ENCODE peak calls at places on chromosomes 3 and 15, in nine cellular contexts. D, M, S, B, R, J, G, N and E are unnamed samples.

GRCh38 chr3:41274944-41275668 is 75.8 kb downstream of the CTNNB1 start:
- DNase-seq in D (no peak), M (no peak), S (peak), B (no peak), R (no peak), J (peak), G (no peak), N (no peak), E (no peak)

GRCh38 chr3:73848173-73848751 is 223.5 kb upstream of the PDZRN3 start:
- DNase-seq in D (no peak), M (no peak), S (no peak), B (no peak), R (no peak), J (peak), G (no peak), N (no peak), E (peak)

GRCh38 chr3:143157957-143158548 is 38.5 kb downstream of the CHST2 start:
- DNase-seq in D (no peak), M (no peak), S (no peak), B (no peak), R (no peak), J (no peak), G (no peak), N (no peak), E (no peak)

GRCh38 chr3:46655271-46655670 is 38.2 kb downstream of the ALS2CL start:
- DNase-seq in D (no peak), M (no peak), S (no peak), B (no peak), R (no peak), J (no peak), G (no peak), N (no peak), E (no peak)

GRCh38 chr15:34366271-34367043 is 539 bp downstream of the LPCAT4 start:
- DNase-seq in D (peak), M (peak), S (peak), B (peak), R (peak), J (peak), G (no peak), N (peak), E (peak)

GRCh38 chr15:45134682-45135604 is 5.1 kb downstream of the DUOX1 start:
- DNase-seq in D (no peak), M (no peak), S (no peak), B (no peak), R (no peak), J (no peak), G (no peak), N (no peak), E (no peak)

GRCh38 chr15:95278532-95279265 is 1047.3 kb downstream of the MCTP2 start:
- DNase-seq in D (no peak), M (no peak), S (no peak), B (no peak), R (no peak), J (peak), G (no peak), N (no peak), E (no peak)

GRCh38 chr3:29668728-29669127 is 387.9 kb downstream of the RBMS3 start:
- DNase-seq in D (no peak), M (no peak), S (no peak), B (no peak), R (no peak), J (no peak), G (no peak), N (no peak), E (no peak)

GRCh38 chr15:68510558-68510957 is 68.2 kb upstream of the CORO2B start:
- DNase-seq in D (no peak), M (no peak), S (no peak), B (no peak), R (no peak), J (no peak), G (no peak), N (no peak), E (no peak)

GRCh38 chr15:58179741-58180381 is 41.7 kb downstream of the AQP9 start:
- DNase-seq in D (no peak), M (no peak), S (no peak), B (no peak), R (no peak), J (peak), G (no peak), N (no peak), E (peak)

GRCh38 chr3:185825639-185826481 is 1.0 kb upstream of the IGF2BP2 start:
- DNase-seq in D (peak), M (peak), S (peak), B (no peak), R (no peak), J (peak), G (no peak), N (peak), E (peak)

GRCh38 chr3:114451561-114452018 is 157.8 kb downstream of the TIGIT start:
- DNase-seq in D (peak), M (no peak), S (no peak), B (no peak), R (peak), J (peak), G (no peak), N (no peak), E (no peak)

GRCh38 chr15:44207643-44208042 is 12.6 kb upstream of the FRMD5 start:
- DNase-seq in D (no peak), M (no peak), S (peak), B (no peak), R (no peak), J (peak), G (peak), N (no peak), E (peak)

GRCh38 chr3:184154909-184155643 is at the start of gene DVL3:
- DNase-seq in D (peak), M (peak), S (no peak), B (peak), R (peak), J (peak), G (no peak), N (peak), E (peak)

GRCh38 chr3:126104028-126104635 is 20.2 kb upstream of the SLC41A3 start:
- DNase-seq in D (no peak), M (no peak), S (no peak), B (no peak), R (no peak), J (no peak), G (no peak), N (no peak), E (no peak)

GRCh38 chr15:66803182-66803729 is 101.2 kb downstream of the SMAD6 start:
- DNase-seq in D (peak), M (peak), S (peak), B (peak), R (peak), J (peak), G (peak), N (peak), E (peak)

GRCh38 chr15:101579766-101580165 is 72.4 kb downstream of the TM2D3 start:
- DNase-seq in D (no peak), M (no peak), S (peak), B (no peak), R (no peak), J (peak), G (no peak), N (no peak), E (peak)

GRCh38 chr3:116288480-116288879 is 156.8 kb downstream of the LSAMP start:
- DNase-seq in D (no peak), M (no peak), S (no peak), B (no peak), R (no peak), J (peak), G (no peak), N (no peak), E (no peak)

GRCh38 chr15:29822100-29822684 is at the start of gene TJP1:
- DNase-seq in D (peak), M (peak), S (peak), B (no peak), R (peak), J (peak), G (peak), N (peak), E (peak)

GRCh38 chr3:93907132-93907531 is 66.6 kb downstream of the PROS1 start:
- DNase-seq in D (no peak), M (no peak), S (no peak), B (no peak), R (no peak), J (no peak), G (no peak), N (no peak), E (no peak)

GRCh38 chr3:57004154-57004730 is 56.2 kb upstream of the SPATA12 start:
- DNase-seq in D (no peak), M (no peak), S (no peak), B (no peak), R (no peak), J (no peak), G (no peak), N (no peak), E (no peak)

GRCh38 chr3:72376917-72377710 is 471.1 kb downstream of the SHQ1 start:
- DNase-seq in D (no peak), M (no peak), S (no peak), B (no peak), R (no peak), J (no peak), G (no peak), N (no peak), E (no peak)

GRCh38 chr3:39401983-39402382 is 4.5 kb upstream of the RPSA start:
- DNase-seq in D (no peak), M (no peak), S (no peak), B (no peak), R (no peak), J (peak), G (no peak), N (no peak), E (no peak)

GRCh38 chr3:155912574-155913190 is 42.2 kb downstream of the GMPS start:
- DNase-seq in D (no peak), M (no peak), S (no peak), B (no peak), R (no peak), J (peak), G (no peak), N (no peak), E (no peak)

GRCh38 chr3:183490653-183491052 is 62.2 kb upstream of the MCF2L2 start:
- DNase-seq in D (no peak), M (peak), S (peak), B (no peak), R (no peak), J (no peak), G (no peak), N (no peak), E (peak)

GRCh38 chr3:147538034-147538433 is 128.9 kb downstream of the ZIC1 start:
- DNase-seq in D (no peak), M (no peak), S (no peak), B (no peak), R (no peak), J (no peak), G (no peak), N (no peak), E (no peak)

GRCh38 chr15:62365795-62366442 is 200.8 kb upstream of the C2CD4B start:
- DNase-seq in D (no peak), M (no peak), S (no peak), B (no peak), R (no peak), J (no peak), G (no peak), N (no peak), E (no peak)

GRCh38 chr3:34106879-34107278 is 308.4 kb downstream of the PDCD6IP start:
- DNase-seq in D (no peak), M (peak), S (no peak), B (peak), R (no peak), J (no peak), G (no peak), N (no peak), E (no peak)

GRCh38 chr3:10492351-10493201 is 12.8 kb downstream of the ATP2B2 start:
- DNase-seq in D (no peak), M (no peak), S (no peak), B (no peak), R (no peak), J (no peak), G (no peak), N (peak), E (no peak)

GRCh38 chr3:132164469-132165092 is 129.8 kb upstream of the CPNE4 start:
- DNase-seq in D (no peak), M (no peak), S (peak), B (no peak), R (no peak), J (peak), G (peak), N (no peak), E (no peak)

GRCh38 chr3:162041622-162042021 is 545.0 kb downstream of the OTOL1 start:
- DNase-seq in D (no peak), M (no peak), S (no peak), B (no peak), R (no peak), J (no peak), G (no peak), N (no peak), E (no peak)

GRCh38 chr3:171874879-171875278 is 31.7 kb downstream of the TMEM212 start:
- DNase-seq in D (no peak), M (no peak), S (no peak), B (no peak), R (no peak), J (no peak), G (no peak), N (no peak), E (no peak)

GRCh38 chr15:71596672-71597071 is 213.7 kb upstream of the NR2E3 start:
- DNase-seq in D (peak), M (no peak), S (no peak), B (no peak), R (peak), J (peak), G (no peak), N (peak), E (no peak)

DNA sequence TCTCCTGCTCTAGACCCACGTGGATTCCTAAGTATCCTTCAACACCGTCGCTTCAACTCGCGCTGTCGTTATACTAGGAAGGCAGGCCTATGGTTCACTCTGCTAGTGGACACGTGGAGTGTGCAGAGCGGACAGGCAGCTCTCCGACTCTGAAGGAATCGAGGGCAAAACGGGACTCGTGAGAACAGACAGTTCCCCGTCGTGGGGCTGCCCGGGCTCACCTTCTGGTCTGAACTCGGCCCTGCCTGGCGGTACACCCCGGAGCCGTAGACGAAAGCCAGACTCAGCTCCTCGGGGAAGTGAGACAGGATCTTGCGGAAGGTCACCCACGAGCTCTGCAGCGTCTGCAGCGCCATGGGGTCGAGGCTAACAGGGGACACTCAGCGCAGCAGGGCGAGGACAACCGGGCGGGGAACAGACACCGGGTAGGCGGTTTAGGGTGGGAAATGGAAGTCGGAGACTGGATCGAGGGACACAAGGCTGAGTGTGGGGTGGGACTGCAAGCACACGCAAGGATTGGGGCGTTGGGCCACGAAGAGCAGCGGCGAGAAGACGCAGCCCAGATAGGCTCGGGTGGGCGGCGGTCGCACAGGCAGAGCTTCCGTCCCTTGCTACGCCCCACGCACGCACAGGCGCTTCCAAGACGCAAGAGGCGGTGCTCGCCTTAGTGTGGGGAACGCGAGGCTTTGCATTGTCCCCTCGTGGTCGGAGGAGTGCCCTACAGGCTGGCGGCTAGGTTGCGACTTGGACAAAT is at the start of gene TAMM41:
- DNase-seq in D (peak), M (peak), S (peak), B (peak), R (peak), J (peak), G (peak), N (peak), E (peak)
- H3K27ac ChIP-seq in D (peak), M (peak), S (peak), B (peak), R (peak), J (peak), G (peak), N (peak), E (peak)

DNA sequence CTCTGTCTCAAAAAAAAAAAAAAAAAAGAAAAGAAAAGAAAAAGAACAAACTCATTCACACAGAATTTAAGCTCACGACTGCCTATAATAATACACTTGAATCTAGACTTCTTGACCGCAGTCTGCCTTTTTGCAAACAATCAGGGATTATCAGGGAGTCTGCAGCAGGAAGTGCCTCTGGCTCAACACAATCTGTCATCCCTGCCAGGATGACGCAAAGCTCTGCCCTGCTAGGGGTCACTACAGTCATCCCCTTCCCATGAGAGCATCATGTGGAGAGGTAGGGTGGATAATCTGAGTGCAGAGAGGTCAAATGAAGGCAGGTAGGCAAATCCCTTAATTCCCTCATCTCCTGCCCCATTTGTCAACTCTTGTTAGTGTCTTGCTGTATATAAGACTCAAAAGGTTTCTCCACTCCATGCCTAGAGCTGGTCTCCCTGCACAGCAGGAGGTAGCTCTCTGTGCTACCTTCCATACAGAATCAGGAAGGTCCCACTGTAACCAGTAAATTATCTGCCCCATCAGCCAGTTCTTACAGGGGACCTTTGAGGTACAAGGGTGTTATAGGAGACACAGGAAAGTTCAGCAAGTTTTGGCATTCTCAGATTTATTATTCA is 4.2 kb downstream of the UBAP1L start:
- DNase-seq in D (no peak), M (no peak), S (no peak), B (no peak), R (no peak), J (peak), G (peak), N (no peak), E (no peak)
- TF ChIP-seq CTCF in D (no peak), M (no peak), S (no peak), B (no peak), R (no peak), J (no peak), G (no peak), N (no peak), E (no peak)

GRCh38 chr3:152211655-152212054 is 57.1 kb upstream of the MBNL1 start:
- DNase-seq in D (no peak), M (no peak), S (no peak), B (no peak), R (no peak), J (peak), G (no peak), N (no peak), E (no peak)

GRCh38 chr3:152213086-152213674 is 55.5 kb upstream of the MBNL1 start:
- DNase-seq in D (no peak), M (no peak), S (no peak), B (no peak), R (no peak), J (no peak), G (no peak), N (no peak), E (no peak)

GRCh38 chr3:152210697-152211096 is 58.0 kb upstream of the MBNL1 start:
- DNase-seq in D (no peak), M (no peak), S (no peak), B (no peak), R (no peak), J (no peak), G (no peak), N (no peak), E (no peak)

GRCh38 chr3:152209060-152209459 is 59.7 kb upstream of the MBNL1 start:
- DNase-seq in D (no peak), M (no peak), S (no peak), B (no peak), R (no peak), J (no peak), G (no peak), N (no peak), E (no peak)

DNA sequence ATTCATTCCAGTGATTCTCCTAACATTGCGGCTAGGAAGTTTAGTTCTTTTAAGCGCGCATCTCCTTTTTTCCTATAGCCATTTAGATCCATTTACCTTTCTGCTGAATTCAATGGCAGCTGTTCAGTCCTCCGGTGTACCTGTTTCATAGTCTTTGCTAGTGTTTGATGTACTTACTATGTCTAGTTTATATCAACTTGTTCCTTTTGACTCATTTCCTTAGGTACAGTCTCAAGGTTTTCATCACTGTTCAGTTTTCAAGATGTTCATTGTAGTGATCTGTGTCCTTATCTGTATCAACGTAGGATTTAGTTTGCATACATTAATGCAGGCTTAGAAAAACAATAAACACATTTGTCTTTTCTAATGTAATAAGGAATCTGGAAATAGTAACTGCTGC is 59.0 kb upstream of the MBNL1 start:
- DNase-seq in D (no peak), M (no peak), S (no peak), B (no peak), R (no peak), J (no peak), G (no peak), N (no peak), E (no peak)
- H3K27ac ChIP-seq in D (no peak), M (no peak), S (no peak), B (no peak), R (no peak), J (no peak), G (no peak), N (no peak), E (no peak)

DNA sequence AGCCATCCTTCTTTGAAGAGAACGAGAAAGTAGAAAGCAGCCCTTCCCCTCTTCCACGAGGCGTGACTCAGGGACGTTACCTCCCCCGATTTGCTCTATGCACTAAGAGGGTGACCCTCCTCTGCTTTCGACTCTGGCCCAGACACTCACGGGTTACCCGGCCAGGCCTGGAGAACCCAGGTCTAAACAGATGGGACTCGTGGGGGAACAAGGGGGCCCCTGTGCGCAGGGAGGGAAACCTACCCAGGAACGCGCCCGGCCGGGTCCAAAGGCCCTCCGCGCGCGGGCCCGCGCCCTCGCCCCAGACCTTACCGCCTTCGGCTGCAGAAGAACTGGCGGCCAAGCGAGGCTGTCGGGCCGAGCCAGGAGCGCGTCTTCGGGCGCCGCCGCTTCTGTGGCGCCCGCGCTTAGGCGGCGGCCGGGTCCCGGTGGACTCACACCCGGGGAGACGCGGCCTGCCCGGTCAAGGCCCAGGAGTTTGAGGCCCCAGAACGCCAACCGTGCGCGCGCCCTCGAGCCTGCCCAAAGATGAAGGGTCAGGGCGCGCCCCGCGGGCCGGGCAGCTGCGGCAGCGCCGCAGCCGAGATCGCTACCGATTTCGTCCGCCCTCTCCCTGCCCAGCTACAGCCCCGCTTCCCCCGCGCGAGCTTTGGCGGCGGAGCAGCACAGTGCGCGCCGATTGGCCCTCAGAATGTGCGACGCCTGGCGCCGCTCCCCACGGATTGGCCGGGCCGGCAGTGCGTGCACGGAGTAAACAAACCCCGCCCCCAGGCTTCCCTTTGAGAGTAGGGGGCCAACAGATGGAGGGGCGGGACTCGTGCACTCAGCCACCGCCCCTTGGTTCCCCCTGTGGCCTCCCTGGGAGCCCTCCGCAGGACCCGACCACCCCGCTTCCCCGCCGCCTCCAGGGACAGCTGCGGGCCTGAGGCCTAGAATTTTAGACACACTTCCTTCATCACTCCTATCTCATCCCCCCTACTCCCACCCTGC is at the start of gene TFDP2:
- DNase-seq in D (peak), M (peak), S (peak), B (peak), R (peak), J (peak), G (peak), N (peak), E (peak)
- TF ChIP-seq CTCF in D (no peak), M (no peak), S (no peak), B (no peak), R (no peak), J (no peak), G (no peak), N (no peak), E (no peak)